ENCODE peak calls at places on chromosomes 2 and 18, in seven cellular contexts. I, E, H, W, R, F and Z are unnamed samples.

GRCh38 chr2:173584676-173585453 is 230.2 kb downstream of the CDCA7 start:
- DNase-seq in I (no peak), E (no peak), H (no peak), W (no peak), R (no peak), F (no peak), Z (no peak)

GRCh38 chr2:241859436-241860183 is 916 bp upstream of the PDCD1 start:
- DNase-seq in I (no peak), E (peak), H (no peak), W (peak), R (no peak), F (no peak), Z (no peak)

GRCh38 chr2:29068513-29068912 is 5.8 kb downstream of the PCARE start:
- DNase-seq in I (no peak), E (no peak), H (no peak), W (no peak), R (no peak), F (no peak), Z (no peak)

GRCh38 chr2:172554352-172555271 is 1.3 kb upstream of the PDK1 start:
- DNase-seq in I (no peak), E (no peak), H (no peak), W (no peak), R (no peak), F (no peak), Z (no peak)

GRCh38 chr2:134138115-134138514 is 115.8 kb upstream of the MGAT5 start:
- DNase-seq in I (no peak), E (no peak), H (no peak), W (peak), R (no peak), F (no peak), Z (no peak)

GRCh38 chr2:47620717-47621437 is 162.1 kb upstream of the MSH6 start:
- DNase-seq in I (no peak), E (no peak), H (no peak), W (no peak), R (no peak), F (no peak), Z (no peak)

GRCh38 chr2:42359894-42360483 is 1.0 kb downstream of the COX7A2L start:
- DNase-seq in I (no peak), E (no peak), H (no peak), W (peak), R (peak), F (no peak), Z (peak)

GRCh38 chr18:57447154-57447621 is 12.0 kb downstream of the ONECUT2 start:
- DNase-seq in I (no peak), E (no peak), H (no peak), W (peak), R (peak), F (no peak), Z (no peak)

GRCh38 chr2:16709769-16710168 is 44.1 kb upstream of the CYRIA start:
- DNase-seq in I (no peak), E (no peak), H (no peak), W (no peak), R (no peak), F (no peak), Z (peak)

GRCh38 chr2:123993728-123994323 is 31.3 kb upstream of the CNTNAP5 start:
- DNase-seq in I (no peak), E (no peak), H (no peak), W (no peak), R (peak), F (peak), Z (peak)

GRCh38 chr2:155733091-155733870 is 599.2 kb downstream of the NR4A2 start:
- DNase-seq in I (no peak), E (no peak), H (peak), W (no peak), R (no peak), F (no peak), Z (no peak)

GRCh38 chr2:49045083-49045482 is 109.2 kb downstream of the FSHR start:
- DNase-seq in I (no peak), E (no peak), H (no peak), W (no peak), R (no peak), F (no peak), Z (no peak)

GRCh38 chr18:23177433-23178072 is 42.3 kb downstream of the CABLES1 start:
- DNase-seq in I (no peak), E (no peak), H (no peak), W (no peak), R (no peak), F (no peak), Z (no peak)

GRCh38 chr18:3867768-3868445 is 417.9 kb downstream of the TGIF1 start:
- DNase-seq in I (no peak), E (no peak), H (no peak), W (no peak), R (no peak), F (no peak), Z (no peak)

GRCh38 chr2:85957256-85957655 is 68.5 kb upstream of the ST3GAL5 start:
- DNase-seq in I (no peak), E (no peak), H (no peak), W (no peak), R (no peak), F (no peak), Z (no peak)

GRCh38 chr2:232539298-232540231 is at the start of gene CHRNG:
- DNase-seq in I (no peak), E (no peak), H (no peak), W (no peak), R (no peak), F (no peak), Z (no peak)